ENCODE peak calls at places on chromosomes 11 and 22, in six cellular contexts. One of them, this sample, is unnamed.
A peak's percentile ranks its signal among the peaks of the same experiment; 100 is the strongest.

GRCh38 chr11:19722702-19723101 is 10.1 kb downstream of the NAV2 start:
- DNase-seq in testis: no peak
- DNase-seq in fibroblast of lung: no peak
- DNase-seq in heart right ventricle: no peak
- DNase-seq in brain microvascular endothelial cell: no peak
- DNase-seq in BJ: no peak
- DNase-seq in this sample: no peak

GRCh38 chr11:96109265-96110030 is 185.5 kb upstream of the MTMR2 start:
- DNase-seq in BJ: no peak
- DNase-seq in heart right ventricle: no peak
- DNase-seq in fibroblast of lung: peak; percentile 63
- DNase-seq in testis: no peak
- DNase-seq in brain microvascular endothelial cell: no peak
- DNase-seq in this sample: no peak

GRCh38 chr11:2203440-2204259 is 32.0 kb upstream of the TH start:
- DNase-seq in heart right ventricle: no peak
- DNase-seq in testis: no peak
- DNase-seq in fibroblast of lung: no peak
- DNase-seq in BJ: no peak
- DNase-seq in brain microvascular endothelial cell: no peak
- DNase-seq in this sample: no peak

GRCh38 chr22:36369922-36370781 is 17.6 kb downstream of the MYH9 start:
- DNase-seq in fibroblast of lung: peak; percentile 63
- DNase-seq in brain microvascular endothelial cell: no peak
- DNase-seq in testis: peak; percentile 44
- DNase-seq in BJ: no peak
- DNase-seq in heart right ventricle: no peak
- DNase-seq in this sample: no peak

GRCh38 chr11:107197932-107198331 is 179.7 kb upstream of the GUCY1A2 start:
- DNase-seq in fibroblast of lung: no peak
- DNase-seq in BJ: no peak
- DNase-seq in testis: no peak
- DNase-seq in heart right ventricle: no peak
- DNase-seq in brain microvascular endothelial cell: no peak
- DNase-seq in this sample: no peak

GRCh38 chr22:40345801-40346177 is 511 bp upstream of the ADSL start:
- DNase-seq in BJ: no peak
- DNase-seq in heart right ventricle: peak; percentile 29
- DNase-seq in brain microvascular endothelial cell: no peak
- DNase-seq in fibroblast of lung: peak; percentile 49
- DNase-seq in testis: no peak
- DNase-seq in this sample: peak; percentile 36

GRCh38 chr11:12225046-12225739 is 114.8 kb downstream of the MICAL2 start:
- DNase-seq in heart right ventricle: no peak
- DNase-seq in fibroblast of lung: no peak
- DNase-seq in testis: no peak
- DNase-seq in BJ: no peak
- DNase-seq in brain microvascular endothelial cell: no peak
- DNase-seq in this sample: no peak

GRCh38 chr11:34194576-34195335 is 89.3 kb downstream of the NAT10 start:
- DNase-seq in brain microvascular endothelial cell: no peak
- DNase-seq in heart right ventricle: no peak
- DNase-seq in fibroblast of lung: peak; percentile 23
- DNase-seq in testis: no peak
- DNase-seq in BJ: no peak
- DNase-seq in this sample: no peak

GRCh38 chr11:88522624-88523361 is 185.3 kb upstream of the CTSC start:
- DNase-seq in testis: no peak
- DNase-seq in heart right ventricle: no peak
- DNase-seq in fibroblast of lung: no peak
- DNase-seq in brain microvascular endothelial cell: no peak
- DNase-seq in BJ: no peak
- DNase-seq in this sample: no peak

GRCh38 chr11:92941676-92942571 is 27.5 kb upstream of the MTNR1B start:
- DNase-seq in fibroblast of lung: no peak
- DNase-seq in brain microvascular endothelial cell: peak; percentile 11
- DNase-seq in BJ: no peak
- DNase-seq in testis: no peak
- DNase-seq in heart right ventricle: no peak
- DNase-seq in this sample: no peak

GRCh38 chr11:22337571-22338464 is at the start of gene SLC17A6:
- DNase-seq in heart right ventricle: no peak
- DNase-seq in fibroblast of lung: peak; percentile 40
- DNase-seq in BJ: no peak
- DNase-seq in brain microvascular endothelial cell: peak; percentile 7
- DNase-seq in testis: peak; percentile 16
- DNase-seq in this sample: no peak

GRCh38 chr11:100592619-100593309 is 94.3 kb upstream of the ARHGAP42 start:
- DNase-seq in brain microvascular endothelial cell: no peak
- DNase-seq in fibroblast of lung: no peak
- DNase-seq in heart right ventricle: no peak
- DNase-seq in testis: no peak
- DNase-seq in BJ: no peak
- DNase-seq in this sample: no peak

GRCh38 chr22:44622147-44622427 is 79.9 kb upstream of the PRR5 start:
- DNase-seq in BJ: no peak
- DNase-seq in fibroblast of lung: no peak
- DNase-seq in brain microvascular endothelial cell: no peak
- DNase-seq in heart right ventricle: no peak
- DNase-seq in testis: peak; percentile 61
- DNase-seq in this sample: no peak

GRCh38 chr11:45500457-45500856 is 165.0 kb downstream of the CHST1 start:
- DNase-seq in BJ: no peak
- DNase-seq in testis: no peak
- DNase-seq in brain microvascular endothelial cell: no peak
- DNase-seq in fibroblast of lung: no peak
- DNase-seq in heart right ventricle: no peak
- DNase-seq in this sample: no peak

GRCh38 chr11:134067486-134067885 is 1.4 kb upstream of the JAM3 start:
- DNase-seq in fibroblast of lung: no peak
- DNase-seq in heart right ventricle: no peak
- DNase-seq in testis: no peak
- DNase-seq in BJ: no peak
- DNase-seq in brain microvascular endothelial cell: no peak
- DNase-seq in this sample: no peak

GRCh38 chr22:16989915-16990314 is 18.1 kb downstream of the GAB4 start:
- DNase-seq in fibroblast of lung: no peak
- DNase-seq in heart right ventricle: no peak
- DNase-seq in testis: no peak
- DNase-seq in BJ: no peak
- DNase-seq in brain microvascular endothelial cell: no peak
- DNase-seq in this sample: no peak

GRCh38 chr11:79269923-79270322 is 170.9 kb downstream of the TENM4 start:
- DNase-seq in brain microvascular endothelial cell: no peak
- DNase-seq in testis: no peak
- DNase-seq in fibroblast of lung: no peak
- DNase-seq in heart right ventricle: no peak
- DNase-seq in BJ: no peak
- DNase-seq in this sample: no peak

GRCh38 chr22:47850644-47851151 is 1088.2 kb downstream of the TBC1D22A start:
- DNase-seq in brain microvascular endothelial cell: no peak
- DNase-seq in BJ: no peak
- DNase-seq in testis: peak; percentile 30
- DNase-seq in heart right ventricle: no peak
- DNase-seq in fibroblast of lung: no peak
- DNase-seq in this sample: no peak

GRCh38 chr22:38837414-38837813 is 6.4 kb downstream of the NPTXR start:
- DNase-seq in testis: no peak
- DNase-seq in heart right ventricle: no peak
- DNase-seq in BJ: no peak
- DNase-seq in brain microvascular endothelial cell: no peak
- DNase-seq in fibroblast of lung: no peak
- DNase-seq in this sample: no peak

GRCh38 chr11:10459029-10459970 is 4.2 kb downstream of the AMPD3 start:
- DNase-seq in BJ: no peak
- DNase-seq in testis: peak; percentile 35
- DNase-seq in heart right ventricle: no peak
- DNase-seq in brain microvascular endothelial cell: no peak
- DNase-seq in fibroblast of lung: no peak
- DNase-seq in this sample: peak; percentile 40

GRCh38 chr22:49884503-49885260 is 31.0 kb downstream of the ZBED4 start:
- DNase-seq in fibroblast of lung: no peak
- DNase-seq in testis: no peak
- DNase-seq in BJ: no peak
- DNase-seq in brain microvascular endothelial cell: no peak
- DNase-seq in heart right ventricle: no peak
- DNase-seq in this sample: no peak

GRCh38 chr11:74720596-74721478 is 10.4 kb downstream of the CHRDL2 start:
- DNase-seq in brain microvascular endothelial cell: no peak
- DNase-seq in fibroblast of lung: peak; percentile 54
- DNase-seq in testis: no peak
- DNase-seq in heart right ventricle: peak; percentile 77
- DNase-seq in BJ: no peak
- DNase-seq in this sample: no peak

GRCh38 chr11:46745995-46746394 is 27.0 kb downstream of the F2 start:
- DNase-seq in heart right ventricle: no peak
- DNase-seq in BJ: no peak
- DNase-seq in fibroblast of lung: no peak
- DNase-seq in brain microvascular endothelial cell: no peak
- DNase-seq in testis: no peak
- DNase-seq in this sample: no peak
- H3K36me3 ChIP-seq in heart right ventricle: peaks cover 100% of the 10 kb centered on the region
- H3K36me3 ChIP-seq in BJ: peaks cover 19% of the 10 kb centered on the region
- H3K36me3 ChIP-seq in fibroblast of lung: peaks cover 18% of the 10 kb centered on the region
- H3K36me3 ChIP-seq in brain microvascular endothelial cell: peaks cover 69% of the 10 kb centered on the region
- H3K36me3 ChIP-seq in testis: no peaks in the 10 kb centered on the region
- H3K36me3 ChIP-seq in this sample: peaks cover 46% of the 10 kb centered on the region

DNA sequence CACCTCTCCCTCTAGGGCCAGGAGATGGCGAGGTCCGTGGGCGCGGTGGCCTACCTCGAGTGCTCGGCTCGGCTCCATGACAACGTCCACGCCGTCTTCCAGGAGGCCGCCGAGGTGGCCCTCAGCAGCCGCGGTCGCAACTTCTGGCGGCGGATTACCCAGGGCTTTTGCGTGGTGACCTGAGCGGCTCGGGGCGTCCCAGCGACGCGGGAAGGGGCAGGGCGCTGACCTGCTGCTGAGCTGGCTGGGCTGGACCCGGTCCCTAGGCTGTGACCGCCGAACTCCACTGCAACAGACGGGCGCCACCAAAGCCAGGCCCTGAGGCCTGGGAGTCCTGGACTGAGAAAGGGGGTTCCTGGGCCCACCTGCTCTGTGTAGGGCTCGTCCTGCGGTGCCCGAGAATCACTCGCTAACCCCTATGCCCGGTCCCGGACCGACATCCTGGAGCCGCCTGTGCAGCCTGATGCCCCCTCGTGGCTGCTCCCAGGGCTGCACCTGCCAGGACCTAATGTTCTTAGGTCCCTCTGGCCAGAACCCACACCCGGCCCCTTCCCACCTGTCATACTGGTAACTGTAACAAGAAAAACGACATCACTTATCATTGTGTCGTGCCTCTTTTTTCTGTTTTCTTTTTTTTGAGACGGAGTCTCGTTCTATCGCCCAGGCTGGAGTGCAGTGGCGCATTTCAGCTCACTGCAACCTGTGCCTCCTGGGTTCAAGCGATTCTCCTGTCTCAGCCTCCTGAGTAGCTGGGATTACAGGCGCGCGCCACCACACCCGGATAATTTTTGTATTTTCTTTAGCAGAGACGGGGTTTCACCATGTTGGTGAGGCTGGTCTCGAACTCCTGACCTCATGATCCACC is 15.0 kb downstream of the RHOD start:
- DNase-seq in heart right ventricle: peak; percentile 80
- DNase-seq in BJ: no peak
- DNase-seq in fibroblast of lung: peak; percentile 64
- DNase-seq in brain microvascular endothelial cell: peak; percentile 71
- DNase-seq in testis: peak; percentile 91
- DNase-seq in this sample: peak; percentile 74
- TF ChIP-seq CTCF in heart right ventricle: peak; percentile 91
- TF ChIP-seq CTCF in BJ: peak; percentile 84
- TF ChIP-seq CTCF in fibroblast of lung: peak; percentile 65
- TF ChIP-seq CTCF in brain microvascular endothelial cell: peak; percentile 98
- TF ChIP-seq CTCF in testis: peak; percentile 64
- TF ChIP-seq CTCF in this sample: peak; percentile 72

DNA sequence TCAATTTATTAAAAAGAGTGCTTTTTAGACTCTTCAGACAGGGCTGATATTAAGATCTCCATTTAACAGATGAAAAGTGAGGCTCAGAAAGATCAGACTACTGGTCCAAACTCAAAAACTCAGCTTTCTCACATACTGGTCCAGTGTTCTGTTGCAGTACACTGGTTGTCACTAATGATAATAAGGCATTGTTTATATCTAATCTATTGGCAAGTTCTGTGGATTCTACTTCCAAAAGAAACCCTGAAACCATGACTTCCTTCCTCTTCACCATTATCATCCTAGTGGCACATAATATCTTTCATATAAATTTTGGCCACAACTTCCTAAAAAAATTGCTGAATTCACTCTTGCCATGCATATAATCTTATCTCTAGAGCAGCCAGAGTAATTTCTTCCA is 36.9 kb downstream of the F2 start:
- DNase-seq in heart right ventricle: no peak
- DNase-seq in BJ: no peak
- DNase-seq in fibroblast of lung: no peak
- DNase-seq in testis: no peak
- DNase-seq in brain microvascular endothelial cell: no peak
- DNase-seq in this sample: no peak
- H3K36me3 ChIP-seq in heart right ventricle: peaks cover 100% of the 10 kb centered on the region
- H3K36me3 ChIP-seq in BJ: peaks cover 20% of the 10 kb centered on the region
- H3K36me3 ChIP-seq in fibroblast of lung: peaks cover 26% of the 10 kb centered on the region
- H3K36me3 ChIP-seq in testis: no peaks in the 10 kb centered on the region
- H3K36me3 ChIP-seq in brain microvascular endothelial cell: peaks cover 65% of the 10 kb centered on the region
- H3K36me3 ChIP-seq in this sample: peaks cover 36% of the 10 kb centered on the region

GRCh38 chr11:38524945-38525344 is 1926.9 kb upstream of the RAG2 start:
- DNase-seq in testis: no peak
- DNase-seq in fibroblast of lung: no peak
- DNase-seq in brain microvascular endothelial cell: no peak
- DNase-seq in heart right ventricle: no peak
- DNase-seq in BJ: no peak
- DNase-seq in this sample: no peak
- TF ChIP-seq CTCF in testis: no peak
- TF ChIP-seq CTCF in fibroblast of lung: no peak
- TF ChIP-seq CTCF in brain microvascular endothelial cell: no peak
- TF ChIP-seq CTCF in heart right ventricle: no peak
- TF ChIP-seq CTCF in BJ: no peak
- TF ChIP-seq CTCF in this sample: no peak

GRCh38 chr11:71482216-71482615 is 29.2 kb downstream of the NADSYN1 start:
- DNase-seq in testis: no peak
- DNase-seq in brain microvascular endothelial cell: no peak
- DNase-seq in BJ: no peak
- DNase-seq in fibroblast of lung: no peak
- DNase-seq in heart right ventricle: no peak
- DNase-seq in this sample: no peak

GRCh38 chr11:71483689-71484088 is 30.7 kb downstream of the NADSYN1 start:
- DNase-seq in fibroblast of lung: no peak
- DNase-seq in BJ: no peak
- DNase-seq in heart right ventricle: no peak
- DNase-seq in brain microvascular endothelial cell: no peak
- DNase-seq in testis: no peak
- DNase-seq in this sample: no peak

GRCh38 chr11:71484248-71485062 is 31.5 kb downstream of the NADSYN1 start:
- DNase-seq in fibroblast of lung: no peak
- DNase-seq in heart right ventricle: no peak
- DNase-seq in testis: no peak
- DNase-seq in brain microvascular endothelial cell: no peak
- DNase-seq in BJ: no peak
- DNase-seq in this sample: no peak

GRCh38 chr11:71481101-71481960 is 28.3 kb downstream of the NADSYN1 start:
- DNase-seq in brain microvascular endothelial cell: no peak
- DNase-seq in fibroblast of lung: no peak
- DNase-seq in BJ: no peak
- DNase-seq in testis: no peak
- DNase-seq in heart right ventricle: no peak
- DNase-seq in this sample: no peak

GRCh38 chr11:71482746-71483364 is 29.9 kb downstream of the NADSYN1 start:
- DNase-seq in heart right ventricle: no peak
- DNase-seq in testis: no peak
- DNase-seq in BJ: no peak
- DNase-seq in fibroblast of lung: no peak
- DNase-seq in brain microvascular endothelial cell: no peak
- DNase-seq in this sample: no peak
- H3K36me3 ChIP-seq in heart right ventricle: peaks cover 89% of the 10 kb centered on the region
- H3K36me3 ChIP-seq in testis: no peaks in the 10 kb centered on the region
- H3K36me3 ChIP-seq in BJ: peaks cover 52% of the 10 kb centered on the region
- H3K36me3 ChIP-seq in fibroblast of lung: peaks cover 32% of the 10 kb centered on the region
- H3K36me3 ChIP-seq in brain microvascular endothelial cell: peaks cover 55% of the 10 kb centered on the region
- H3K36me3 ChIP-seq in this sample: peaks cover 46% of the 10 kb centered on the region

This sample was measured in CD8-positive, alpha-beta T cell.